ENCODE peak calls at places on chromosomes 4 and X, in five cellular contexts. E is IMR-90, Y is T follicular helper cell, A is ovary, T is ELF-1. O is an unnamed sample.

GRCh38 chr4:64251779-64252178 is 157.5 kb downstream of the TECRL start:
- DNase-seq in E (no peak), Y (no peak), A (no peak), T (no peak), O (no peak)

GRCh38 chrX:132612990-132613564 is 124.2 kb upstream of the MBNL3 start:
- DNase-seq in E (peak), Y (peak), A (peak), T (peak), O (peak)

GRCh38 chrX:134990475-134991473 is at the start of gene SMIM10:
- DNase-seq in E (peak), Y (no peak), A (peak), T (peak), O (peak)

GRCh38 chr4:2075171-2075986 is 16.3 kb downstream of the NAT8L start:
- DNase-seq in E (no peak), Y (no peak), A (no peak), T (no peak), O (no peak)

GRCh38 chrX:23773601-23774175 is 9.3 kb upstream of the SAT1 start:
- DNase-seq in E (no peak), Y (peak), A (no peak), T (no peak), O (no peak)

GRCh38 chrX:39096599-39096998 is 295.3 kb downstream of the MID1IP1 start:
- DNase-seq in E (no peak), Y (no peak), A (no peak), T (no peak), O (no peak)

GRCh38 chr4:55169352-55169959 is 44.1 kb upstream of the KDR start:
- DNase-seq in E (peak), Y (no peak), A (no peak), T (peak), O (no peak)

GRCh38 chr4:87012265-87012953 is 77.6 kb downstream of the AFF1 start:
- DNase-seq in E (no peak), Y (no peak), A (no peak), T (no peak), O (no peak)

GRCh38 chrX:77597090-77597489 is 149.9 kb downstream of the FGF16 start:
- DNase-seq in E (peak), Y (no peak), A (no peak), T (no peak), O (no peak)

GRCh38 chr4:87009095-87009648 is 74.4 kb downstream of the AFF1 start:
- DNase-seq in E (no peak), Y (no peak), A (no peak), T (no peak), O (no peak)

GRCh38 chr4:53592128-53592527 is 842 bp upstream of the LNX1 start:
- DNase-seq in E (peak), Y (no peak), A (no peak), T (peak), O (no peak)

GRCh38 chrX:107970073-107970472 is 12.1 kb downstream of the TEX13B start:
- DNase-seq in E (no peak), Y (no peak), A (no peak), T (peak), O (no peak)

GRCh38 chr4:187251896-187252295 is 528.2 kb upstream of the FAT1 start:
- DNase-seq in E (peak), Y (no peak), A (no peak), T (no peak), O (no peak)

O was measured in psoas muscle.